ENCODE peak calls at places on chromosomes 7 and 10, in ten cellular contexts. F, E, D, L, V, N, M, B, R and I are unnamed samples.

GRCh38 chr10:100879741-100880360 is 32.9 kb upstream of the SLF2 start:
- DNase-seq in F (no peak), E (no peak), D (no peak), L (no peak), V (no peak), N (peak), M (no peak), B (no peak), R (no peak), I (no peak)

GRCh38 chr7:25968205-25968993 is 183.6 kb upstream of the NFE2L3 start:
- DNase-seq in F (no peak), E (no peak), D (no peak), L (no peak), V (no peak), N (no peak), M (peak), B (no peak), R (no peak), I (peak)

GRCh38 chr7:155804431-155804831 is 7.8 kb downstream of the SHH start:
- DNase-seq in F (no peak), E (no peak), D (no peak), L (no peak), V (no peak), N (no peak), M (no peak), B (no peak), R (no peak), I (no peak)

GRCh38 chr7:45221896-45222604 is 64.5 kb downstream of the RAMP3 start:
- DNase-seq in F (no peak), E (no peak), D (no peak), L (no peak), V (peak), N (no peak), M (no peak), B (no peak), R (no peak), I (no peak)

GRCh38 chr10:1399431-1400120 is 337.7 kb downstream of the ADARB2 start:
- DNase-seq in F (no peak), E (no peak), D (no peak), L (no peak), V (no peak), N (no peak), M (peak), B (no peak), R (no peak), I (no peak)

GRCh38 chr10:33330543-33331019 is 3.9 kb downstream of the NRP1 start:
- DNase-seq in F (peak), E (peak), D (peak), L (peak), V (peak), N (peak), M (peak), B (no peak), R (peak), I (peak)

GRCh38 chr7:120725376-120726039 is 132.4 kb downstream of the TSPAN12 start:
- DNase-seq in F (peak), E (peak), D (no peak), L (peak), V (no peak), N (no peak), M (peak), B (peak), R (no peak), I (no peak)

GRCh38 chr7:32336726-32337125 is 153.5 kb downstream of the LSM5 start:
- DNase-seq in F (no peak), E (no peak), D (no peak), L (no peak), V (no peak), N (no peak), M (peak), B (no peak), R (no peak), I (no peak)

GRCh38 chr10:93206652-93207051 is 133.0 kb downstream of the CYP26A1 start:
- DNase-seq in F (peak), E (no peak), D (no peak), L (no peak), V (no peak), N (peak), M (no peak), B (no peak), R (no peak), I (no peak)

GRCh38 chr7:149723082-149723767 is 50.2 kb downstream of the ZNF467 start:
- DNase-seq in F (no peak), E (no peak), D (no peak), L (no peak), V (no peak), N (no peak), M (no peak), B (no peak), R (no peak), I (no peak)

GRCh38 chr7:27997188-27997707 is 183.3 kb downstream of the JAZF1 start:
- DNase-seq in F (no peak), E (no peak), D (no peak), L (no peak), V (no peak), N (no peak), M (no peak), B (no peak), R (no peak), I (no peak)

GRCh38 chr10:43849551-43849950 is 200.9 kb upstream of the ZNF32 start:
- DNase-seq in F (no peak), E (no peak), D (no peak), L (no peak), V (no peak), N (no peak), M (no peak), B (no peak), R (no peak), I (no peak)

GRCh38 chr10:49646256-49646870 is 32.5 kb downstream of the CHAT start:
- DNase-seq in F (no peak), E (no peak), D (no peak), L (no peak), V (no peak), N (no peak), M (no peak), B (no peak), R (no peak), I (no peak)

DNA sequence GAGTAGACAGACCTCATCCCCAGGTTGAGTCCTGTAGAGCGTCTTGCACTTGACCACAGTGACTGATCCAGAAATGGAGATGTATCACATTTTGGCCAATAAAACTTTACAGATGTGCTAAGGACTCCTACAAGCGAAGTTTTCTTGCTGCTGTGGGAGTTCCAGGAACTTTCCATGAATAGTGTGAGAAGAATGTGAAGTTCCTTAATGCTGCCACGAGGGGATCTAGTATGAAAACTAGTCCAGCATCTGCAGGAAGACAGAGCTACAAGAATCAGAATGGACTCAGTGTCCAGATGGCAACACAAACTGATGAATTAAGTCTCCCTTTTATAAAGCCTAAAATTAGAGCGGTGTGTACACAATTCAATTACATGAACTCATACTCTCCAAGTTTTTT is 14.8 kb upstream of the LSM8 start:
- DNase-seq in F (no peak), E (no peak), D (no peak), L (peak), V (no peak), N (no peak), M (no peak), B (no peak), R (no peak), I (no peak)
- TF ChIP-seq CTCF in F (peak), E (peak), D (no peak), L (peak), V (no peak), N (no peak), M (peak), B (no peak), R (peak), I (no peak)

DNA sequence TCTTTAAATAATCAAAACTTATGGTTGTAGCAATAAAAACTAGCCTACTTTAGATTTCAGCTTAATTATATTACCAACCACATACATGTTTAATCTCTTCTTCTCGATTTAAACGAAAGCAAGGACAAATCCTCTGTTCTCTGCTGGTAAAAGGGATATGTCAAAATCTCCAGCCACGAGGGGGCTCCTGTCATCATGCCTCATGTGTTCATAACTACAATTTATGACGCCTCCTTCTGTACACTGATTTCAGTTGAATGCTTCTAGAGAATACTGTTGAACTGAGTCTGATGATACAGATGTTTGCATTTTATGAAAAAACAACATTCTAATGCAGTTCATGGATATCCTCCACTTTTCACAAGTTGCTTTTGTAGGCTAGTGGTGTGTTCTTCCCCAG is 220.0 kb upstream of the DPP6 start:
- DNase-seq in F (no peak), E (no peak), D (no peak), L (no peak), V (no peak), N (no peak), M (no peak), B (no peak), R (no peak), I (no peak)
- TF ChIP-seq CTCF in F (no peak), E (no peak), D (no peak), L (no peak), V (no peak), N (no peak), M (no peak), B (no peak), R (no peak), I (no peak)

DNA sequence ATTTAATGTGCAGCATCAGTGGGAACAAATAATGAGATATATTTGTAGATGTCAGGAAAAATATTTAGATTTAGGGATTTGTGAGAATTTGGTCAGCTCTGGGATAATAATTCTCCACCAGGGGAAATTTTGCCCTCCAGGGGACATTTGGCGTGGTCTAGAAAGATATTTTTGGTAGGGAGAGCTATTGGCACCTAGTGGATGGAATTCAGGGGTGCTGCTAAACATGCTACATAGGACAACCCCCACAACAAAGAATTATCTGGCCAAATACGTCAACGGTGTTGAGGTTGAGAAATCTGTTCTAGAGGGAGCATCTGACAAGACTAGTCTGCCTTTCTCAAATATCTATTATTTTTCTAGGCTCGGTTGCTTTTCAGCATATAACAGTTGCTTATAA is 2.1 kb downstream of the ADK start:
- DNase-seq in F (peak), E (no peak), D (no peak), L (peak), V (no peak), N (no peak), M (peak), B (no peak), R (no peak), I (no peak)
- TF ChIP-seq CTCF in F (peak), E (peak), D (peak), L (peak), V (peak), N (peak), M (peak), B (peak), R (peak), I (no peak)

DNA sequence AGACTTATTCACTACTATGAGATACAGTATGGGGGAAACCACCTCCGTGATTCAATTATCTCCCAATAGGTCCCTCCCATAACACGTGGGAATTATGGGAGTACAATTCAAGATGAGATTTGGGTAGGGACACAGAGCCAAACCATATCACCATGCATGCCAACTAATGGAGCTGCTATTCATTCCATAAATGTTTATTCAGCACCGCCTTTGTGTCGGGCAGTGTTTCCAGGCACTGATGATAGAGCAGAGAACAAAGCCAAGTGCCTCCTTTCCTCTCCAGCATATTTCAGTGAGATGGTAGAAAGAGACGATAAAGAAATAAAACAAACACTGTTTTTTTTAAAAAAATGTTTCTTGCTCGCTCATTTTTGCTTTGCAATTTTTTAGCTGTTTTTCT is 295.9 kb upstream of the FOXK1 start:
- DNase-seq in F (no peak), E (no peak), D (no peak), L (no peak), V (no peak), N (no peak), M (no peak), B (no peak), R (no peak), I (no peak)
- TF ChIP-seq CTCF in F (no peak), E (no peak), D (no peak), L (no peak), V (no peak), N (no peak), M (no peak), B (no peak), R (no peak), I (no peak)

GRCh38 chr10:91745086-91745831 is 53.0 kb upstream of the TNKS2 start:
- DNase-seq in F (peak), E (no peak), D (no peak), L (no peak), V (no peak), N (peak), M (peak), B (no peak), R (no peak), I (no peak)
- TF ChIP-seq CTCF in F (peak), E (peak), D (peak), L (peak), V (peak), N (no peak), M (peak), B (peak), R (peak), I (no peak)

GRCh38 chr10:126904807-126905686 is at the start of gene DOCK1:
- DNase-seq in F (peak), E (no peak), D (peak), L (peak), V (no peak), N (peak), M (peak), B (no peak), R (peak), I (peak)
- TF ChIP-seq CTCF in F (no peak), E (no peak), D (no peak), L (no peak), V (no peak), N (no peak), M (no peak), B (no peak), R (no peak), I (no peak)

DNA sequence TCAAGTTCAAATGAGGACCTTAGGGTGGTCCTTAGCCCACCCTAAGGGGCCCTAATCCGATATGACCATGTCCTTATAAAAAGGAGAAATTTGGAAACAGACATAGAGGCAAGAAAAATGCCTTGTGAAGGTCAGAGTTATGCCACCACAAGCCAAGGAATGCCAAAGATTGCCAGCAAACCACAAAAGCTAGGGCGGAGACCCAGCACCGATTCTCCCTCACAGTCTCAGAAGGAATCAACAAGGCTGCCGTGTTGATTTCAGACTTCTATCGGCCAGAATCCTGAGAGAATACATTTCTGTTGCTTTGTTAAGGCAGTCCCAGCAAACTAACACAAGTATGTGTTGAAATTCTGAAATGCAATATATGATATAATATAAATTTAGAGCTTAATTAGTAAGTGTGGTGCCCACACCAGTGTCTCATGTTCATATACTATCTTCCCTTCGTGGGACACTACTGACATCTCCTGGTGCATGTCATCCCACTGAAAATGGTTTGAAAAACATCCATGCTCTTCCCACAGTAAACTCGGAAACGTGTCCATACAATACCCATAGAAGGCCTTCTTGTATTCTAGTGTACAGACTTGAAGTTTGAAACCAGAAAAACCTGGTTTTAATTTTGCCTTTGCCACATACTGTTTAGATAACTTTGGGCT is 349.0 kb downstream of the TNS3 start:
- DNase-seq in F (peak), E (no peak), D (no peak), L (no peak), V (no peak), N (no peak), M (no peak), B (no peak), R (no peak), I (no peak)
- TF ChIP-seq CTCF in F (no peak), E (peak), D (peak), L (no peak), V (no peak), N (no peak), M (no peak), B (peak), R (peak), I (no peak)

GRCh38 chr7:151630349-151630748 is 110.7 kb upstream of the RHEB start:
- DNase-seq in F (no peak), E (no peak), D (no peak), L (no peak), V (no peak), N (no peak), M (no peak), B (no peak), R (no peak), I (no peak)

GRCh38 chr7:151631968-151632749 is 112.5 kb upstream of the RHEB start:
- DNase-seq in F (peak), E (no peak), D (peak), L (peak), V (peak), N (peak), M (peak), B (no peak), R (peak), I (peak)

GRCh38 chr7:151629873-151630272 is 110.2 kb upstream of the RHEB start:
- DNase-seq in F (no peak), E (no peak), D (no peak), L (no peak), V (no peak), N (no peak), M (no peak), B (no peak), R (no peak), I (no peak)

GRCh38 chr7:151632750-151633515 is 113.2 kb upstream of the RHEB start:
- DNase-seq in F (peak), E (no peak), D (peak), L (peak), V (peak), N (peak), M (peak), B (no peak), R (no peak), I (peak)

GRCh38 chr7:151631149-151631967 is 111.7 kb upstream of the RHEB start:
- DNase-seq in F (peak), E (no peak), D (no peak), L (no peak), V (no peak), N (no peak), M (peak), B (no peak), R (no peak), I (peak)
- TF ChIP-seq CTCF in F (no peak), E (peak), D (no peak), L (no peak), V (no peak), N (no peak), M (no peak), B (no peak), R (no peak), I (no peak)

GRCh38 chr7:80661729-80662128 is 23.3 kb downstream of the CD36 start:
- DNase-seq in F (no peak), E (no peak), D (no peak), L (no peak), V (no peak), N (no peak), M (no peak), B (no peak), R (no peak), I (no peak)
- TF ChIP-seq CTCF in F (peak), E (no peak), D (no peak), L (no peak), V (no peak), N (no peak), M (peak), B (no peak), R (peak), I (no peak)